ENCODE peak calls at places on chromosomes 2 and 18, in four cellular contexts. G is NCI-H1048; S is activated effector memory CD4-positive, alpha-beta T cell treated with anti-CD3 and anti-CD28 coated beads, Interleukin-2, amount 50 U/mL, for 16 hours; W is aorta. X is an unnamed sample.

GRCh38 chr2:121634354-121635307 is 14.6 kb downstream of the CLASP1 start:
- DNase-seq in G (no peak), S (no peak), W (no peak), X (no peak)

GRCh38 chr2:204900910-204901309 is 355.6 kb downstream of the PARD3B start:
- DNase-seq in G (no peak), S (no peak), W (no peak), X (peak; percentile 59)

GRCh38 chr2:64910972-64911433 is 78.2 kb upstream of the SLC1A4 start:
- DNase-seq in G (no peak), S (no peak), W (no peak), X (no peak)

GRCh38 chr2:21020031-21020667 is 23.7 kb downstream of the APOB start:
- DNase-seq in G (no peak), S (no peak), W (no peak), X (no peak)

GRCh38 chr2:150052457-150052856 is 435.0 kb downstream of the RND3 start:
- DNase-seq in G (no peak), S (no peak), W (no peak), X (no peak)

GRCh38 chr18:74921057-74921820 is 287.7 kb downstream of the PTGR3 start:
- DNase-seq in G (no peak), S (no peak), W (no peak), X (no peak)

GRCh38 chr2:119005565-119005964 is 63.6 kb downstream of the MARCO start:
- DNase-seq in G (no peak), S (no peak), W (no peak), X (no peak)

GRCh38 chr2:18704224-18704623 is 114.9 kb upstream of the NT5C1B start:
- DNase-seq in G (no peak), S (no peak), W (no peak), X (no peak)

GRCh38 chr18:34223893-34224422 is 755 bp downstream of the NOL4 start:
- DNase-seq in G (no peak), S (no peak), W (no peak), X (no peak)

GRCh38 chr2:47867205-47867604 is 39.1 kb downstream of the FBXO11 start:
- DNase-seq in G (no peak), S (no peak), W (no peak), X (no peak)

GRCh38 chr2:15038373-15039364 is 406.2 kb downstream of the LRATD1 start:
- DNase-seq in G (no peak), S (no peak), W (no peak), X (no peak)

GRCh38 chr2:182229288-182229687 is 197.5 kb downstream of the PDE1A start:
- DNase-seq in G (no peak), S (no peak), W (no peak), X (no peak)

GRCh38 chr2:176683565-176684210 is 414.4 kb downstream of the MTX2 start:
- DNase-seq in G (no peak), S (no peak), W (no peak), X (no peak)

GRCh38 chr18:23433360-23433759 is 19.7 kb upstream of the RIOK3 start:
- DNase-seq in G (no peak), S (no peak), W (no peak), X (no peak)

GRCh38 chr2:203579131-203579643 is 44.1 kb upstream of the RAPH1 start:
- DNase-seq in G (peak; percentile 20), S (peak; percentile 71), W (no peak), X (no peak)

GRCh38 chr2:238599549-238600505 is 173.1 kb downstream of the ASB1 start:
- DNase-seq in G (no peak), S (no peak), W (no peak), X (no peak)